ENCODE peak calls at places on chromosomes 4 and X, in ten cellular contexts. V is left ventricle myocardium inferior, C is fibroblast of lung, N is hepatocyte, W is H9, T is stomach, Y is thoracic aorta, B is suprapubic skin, K is GM23338, R is lower lobe of right lung. I is an unnamed sample. For H3K4me1, the result is how much of the 10 kb centered on the place peaks cover.

GRCh38 chrX:53616921-53617320 is 69.6 kb downstream of the HUWE1 start:
- DNase-seq in C (no peak), W (no peak), K (no peak), T (no peak), N (no peak), B (no peak), R (no peak), Y (no peak), V (no peak), I (no peak)

GRCh38 chr4:46123872-46124755 is at the start of gene GABRG1:
- DNase-seq in Y (no peak), N (peak), B (no peak), W (peak), T (no peak), V (no peak), K (peak), C (no peak), R (peak), I (no peak)

GRCh38 chr4:4845027-4845426 is 14.4 kb upstream of the MSX1 start:
- DNase-seq in W (no peak), N (no peak), V (no peak), Y (no peak), T (no peak), K (no peak), R (no peak), C (no peak), B (peak), I (no peak)

GRCh38 chr4:174154455-174154854 is 129.0 kb downstream of the FBXO8 start:
- DNase-seq in B (no peak), N (peak), C (peak), T (no peak), K (no peak), Y (no peak), V (no peak), W (no peak), R (no peak), I (no peak)

GRCh38 chr4:109302366-109303140 is at the start of gene COL25A1:
- DNase-seq in K (peak), N (peak), C (peak), V (peak), B (no peak), R (peak), T (peak), Y (no peak), W (peak), I (peak)

GRCh38 chr4:183182873-183183725 is 84.0 kb downstream of the WWC2 start:
- DNase-seq in W (peak), N (peak), C (peak), B (no peak), R (peak), K (peak), Y (no peak), T (no peak), V (no peak), I (no peak)

GRCh38 chr4:112889619-112890294 is 159.7 kb upstream of the ANK2 start:
- DNase-seq in B (no peak), R (no peak), T (no peak), K (no peak), W (no peak), N (no peak), Y (no peak), V (no peak), C (peak), I (no peak)

GRCh38 chr4:15132739-15133138 is 130.5 kb downstream of the CPEB2 start:
- DNase-seq in C (no peak), N (no peak), K (no peak), Y (no peak), V (no peak), R (no peak), B (no peak), W (no peak), T (no peak), I (no peak)

GRCh38 chr4:30837131-30837539 is 117.0 kb downstream of the PCDH7 start:
- DNase-seq in B (no peak), C (peak), W (no peak), R (no peak), Y (no peak), T (no peak), K (peak), N (peak), V (no peak), I (no peak)

GRCh38 chr4:54439831-54440243 is 210.7 kb downstream of the PDGFRA start:
- DNase-seq in B (no peak), C (peak), W (no peak), V (peak), K (no peak), N (no peak), Y (no peak), R (peak), T (no peak), I (peak)

GRCh38 chrX:136214551-136214950 is 36.6 kb downstream of the MAP7D3 start:
- DNase-seq in Y (no peak), N (peak), T (no peak), R (no peak), K (no peak), C (peak), B (no peak), W (no peak), V (no peak), I (no peak)

GRCh38 chrX:102959471-102959870 is 22.4 kb downstream of the RAB40AL start:
- DNase-seq in V (no peak), B (no peak), Y (no peak), N (no peak), T (no peak), W (no peak), K (no peak), C (peak), R (no peak), I (no peak)

GRCh38 chrX:147803948-147804347 is 107.8 kb upstream of the FMR1 start:
- DNase-seq in C (no peak), W (no peak), R (no peak), B (no peak), Y (no peak), V (no peak), T (no peak), K (peak), N (peak), I (no peak)

GRCh38 chr4:6918345-6918744 is 8.7 kb downstream of the TBC1D14 start:
- DNase-seq in T (no peak), W (no peak), C (no peak), R (no peak), V (no peak), B (no peak), Y (no peak), K (no peak), N (no peak), I (no peak)

GRCh38 chr4:148922497-148922896 is 480.3 kb upstream of the NR3C2 start:
- DNase-seq in C (no peak), T (no peak), V (no peak), K (no peak), Y (no peak), N (no peak), R (no peak), B (no peak), W (no peak), I (peak)

GRCh38 chrX:48956728-48957414 is 536 bp downstream of the OTUD5 start:
- DNase-seq in W (no peak), V (no peak), N (peak), T (peak), B (no peak), R (peak), Y (no peak), C (no peak), K (no peak), I (peak)

GRCh38 chr4:82431026-82431745 is 796 bp downstream of the ENOPH1 start:
- DNase-seq in K (peak), N (peak), C (peak), R (peak), Y (no peak), W (peak), B (no peak), T (peak), V (no peak), I (peak)

GRCh38 chrX:153673398-153674218 is at the start of gene PNCK:
- DNase-seq in C (no peak), B (no peak), Y (no peak), N (no peak), W (no peak), K (peak), V (no peak), T (no peak), R (no peak), I (no peak)

GRCh38 chr4:73019462-73020047 is 50.0 kb downstream of the COX18 start:
- DNase-seq in R (no peak), V (no peak), C (peak), T (no peak), Y (no peak), W (no peak), K (peak), N (peak), B (no peak), I (no peak)

DNA sequence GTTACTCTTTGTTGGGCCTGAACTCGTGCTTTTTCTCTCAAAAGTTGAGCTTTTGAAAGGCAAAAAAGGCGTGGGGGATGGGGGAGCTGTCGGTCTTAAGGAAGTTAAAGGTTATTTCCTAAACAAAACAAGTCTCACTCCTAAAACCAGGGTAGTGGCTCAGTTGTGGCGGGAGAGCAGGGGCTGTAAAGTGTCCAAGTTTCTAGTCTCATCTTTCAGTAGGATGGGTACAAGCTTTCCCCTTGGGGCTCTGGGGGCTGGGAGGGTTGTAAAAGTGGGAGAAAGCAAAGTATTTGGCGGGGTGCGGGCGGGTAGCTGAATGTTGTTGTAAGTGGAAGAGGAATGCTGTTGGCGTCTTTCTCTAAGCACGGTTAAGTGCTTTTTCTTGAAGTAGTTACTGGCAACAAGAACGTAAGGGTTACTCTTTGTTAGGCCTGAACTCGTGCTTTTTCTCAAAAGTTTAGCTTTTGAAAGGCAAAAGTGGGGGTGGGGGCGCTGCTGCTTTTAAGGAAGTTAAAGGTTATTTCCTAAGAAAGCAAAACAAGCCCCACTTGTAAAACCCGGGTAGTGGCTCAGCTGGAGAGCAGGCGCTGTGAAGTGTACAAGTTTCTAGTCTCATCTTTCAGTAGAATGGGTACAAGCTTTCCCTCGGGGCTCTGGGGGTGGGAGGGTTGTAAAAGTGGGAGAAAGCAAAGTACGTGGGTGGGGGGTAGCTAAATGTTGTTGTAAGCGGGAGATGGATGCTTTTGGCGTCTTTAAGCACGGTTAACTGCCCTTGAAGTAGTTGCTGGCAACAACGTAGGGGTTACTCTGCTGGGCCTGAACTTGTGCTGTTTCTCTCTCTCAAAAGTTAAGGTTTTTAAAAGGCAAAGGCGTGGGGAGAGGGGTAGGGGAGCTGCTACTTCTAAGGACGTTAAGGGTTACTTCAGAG is 1.1 kb upstream of the WDR1 start:
- DNase-seq in W (no peak), C (peak), T (no peak), B (no peak), R (no peak), K (peak), N (peak), Y (no peak), V (no peak), I (peak)
- H3K4me1 ChIP-seq in W (under half), C (under half), T (half or more), B (under half), R (under half), K (under half), N (under half), Y (under half), V (under half), I (under half)

GRCh38 chr4:184472540-184473264 is 1.6 kb downstream of the IRF2 start:
- DNase-seq in B (peak), R (peak), K (peak), C (peak), Y (peak), V (peak), T (peak), N (peak), W (peak), I (peak)

GRCh38 chr4:184475096-184475461 is 729 bp upstream of the IRF2 start:
- DNase-seq in C (peak), N (peak), W (peak), V (peak), K (peak), Y (peak), T (peak), B (peak), R (peak), I (peak)

GRCh38 chr4:184474261-184475095 is at the start of gene IRF2:
- DNase-seq in V (peak), R (peak), N (peak), K (peak), W (peak), T (peak), B (peak), Y (peak), C (peak), I (peak)

GRCh38 chr4:184473265-184473514 is 1.2 kb downstream of the IRF2 start:
- DNase-seq in N (no peak), T (no peak), B (no peak), W (no peak), V (no peak), K (no peak), C (no peak), R (no peak), Y (no peak), I (no peak)

DNA sequence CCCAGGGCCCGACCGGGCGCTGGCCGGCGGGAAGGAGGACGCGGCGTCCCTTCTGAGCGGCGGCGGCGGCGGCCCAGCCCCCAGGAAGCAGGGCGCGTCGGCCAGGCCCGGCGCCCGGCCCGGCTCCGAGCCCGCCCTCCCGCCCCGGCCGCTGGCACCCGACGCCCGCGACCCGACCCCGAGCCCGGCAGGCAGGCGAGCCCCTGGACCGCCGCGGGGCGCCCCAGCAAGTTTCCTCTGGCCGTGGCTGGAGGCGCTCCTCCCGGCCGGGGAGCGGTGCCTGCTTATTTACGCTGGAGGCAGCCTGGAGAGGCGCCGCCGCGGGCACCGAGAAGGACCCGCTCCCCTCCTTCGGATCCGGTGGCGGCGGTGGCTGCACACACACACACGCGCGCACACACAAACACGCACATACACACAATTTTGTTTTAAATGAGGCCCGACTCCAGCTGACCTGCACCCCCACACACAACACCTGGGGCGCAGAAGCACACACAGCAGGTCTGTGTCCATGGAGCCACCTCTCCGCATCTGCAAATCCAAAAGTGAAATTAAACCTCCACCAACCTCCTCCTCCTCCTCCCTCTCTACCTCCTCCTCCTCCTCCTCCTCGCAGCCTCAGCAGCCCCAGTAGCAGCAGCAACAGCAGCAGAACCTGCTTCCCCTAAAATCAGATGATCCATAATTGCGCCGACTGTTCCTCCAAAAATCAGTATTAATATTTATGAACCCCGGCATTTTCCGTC is 662 bp downstream of the IRF2 start:
- DNase-seq in N (peak), C (peak), K (peak), B (no peak), R (peak), W (no peak), Y (no peak), V (peak), T (peak), I (peak)
- H3K4me1 ChIP-seq in N (under half), C (under half), K (under half), B (under half), R (half or more), W (under half), Y (under half), V (half or more), T (half or more), I (under half)

GRCh38 chr4:98614081-98614480 is 44.3 kb downstream of the TSPAN5 start:
- DNase-seq in K (no peak), R (no peak), B (no peak), N (no peak), Y (no peak), T (no peak), V (no peak), C (no peak), W (no peak), I (no peak)
- H3K4me1 ChIP-seq in K (half or more), R (under half), B (under half), N (under half), Y (under half), T (under half), V (under half), C (under half), W (under half), I (under half)

DNA sequence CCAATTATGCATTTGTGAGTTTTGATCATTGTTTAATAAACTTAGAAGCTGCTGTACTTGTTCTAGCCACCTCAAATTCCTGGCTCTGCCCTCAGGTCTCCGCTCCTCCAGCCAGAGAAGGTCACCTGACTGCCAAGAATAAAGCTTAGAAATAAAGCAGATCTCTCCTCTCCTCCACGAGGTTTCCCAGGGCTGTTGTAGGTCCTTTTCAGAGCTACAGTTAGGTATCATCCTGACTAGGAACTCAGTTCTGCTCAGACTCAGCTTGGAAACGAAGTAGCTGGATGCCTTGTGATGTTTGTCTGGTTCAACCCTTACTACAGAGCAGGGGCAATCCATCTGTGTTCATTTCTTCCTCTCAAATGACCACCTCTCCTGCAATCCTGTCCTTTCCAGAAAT is 79.1 kb upstream of the RAPGEF2 start:
- DNase-seq in K (no peak), B (no peak), Y (no peak), C (no peak), W (no peak), N (no peak), T (no peak), V (no peak), R (no peak), I (no peak)
- H3K4me1 ChIP-seq in K (under half), B (under half), Y (under half), C (under half), W (under half), N (under half), T (under half), V (under half), R (under half), I (under half)

DNA sequence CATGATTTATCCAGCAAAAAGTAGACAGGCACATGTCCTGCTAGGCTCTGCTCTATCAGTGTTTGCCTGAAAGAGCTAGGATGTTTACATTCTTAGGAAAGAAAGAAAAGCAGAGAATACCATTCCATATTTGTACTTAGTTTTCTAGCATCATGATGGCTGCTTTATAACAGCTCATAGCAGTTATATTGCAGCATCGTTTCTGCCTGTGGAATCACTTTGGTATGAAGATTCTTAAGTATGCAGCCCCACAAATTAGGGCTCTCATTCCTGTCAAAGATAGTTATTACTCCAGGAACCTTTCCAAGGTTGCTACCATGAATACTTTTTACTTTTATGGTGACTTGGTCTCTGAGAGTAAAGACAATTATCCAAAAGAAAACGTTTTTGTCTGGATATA is 119.0 kb upstream of the MYOZ2 start:
- DNase-seq in Y (no peak), B (no peak), N (peak), K (no peak), R (no peak), T (no peak), V (no peak), W (no peak), C (peak), I (no peak)
- H3K4me1 ChIP-seq in Y (half or more), B (under half), N (under half), K (under half), R (under half), T (under half), V (half or more), W (under half), C (under half), I (under half)

DNA sequence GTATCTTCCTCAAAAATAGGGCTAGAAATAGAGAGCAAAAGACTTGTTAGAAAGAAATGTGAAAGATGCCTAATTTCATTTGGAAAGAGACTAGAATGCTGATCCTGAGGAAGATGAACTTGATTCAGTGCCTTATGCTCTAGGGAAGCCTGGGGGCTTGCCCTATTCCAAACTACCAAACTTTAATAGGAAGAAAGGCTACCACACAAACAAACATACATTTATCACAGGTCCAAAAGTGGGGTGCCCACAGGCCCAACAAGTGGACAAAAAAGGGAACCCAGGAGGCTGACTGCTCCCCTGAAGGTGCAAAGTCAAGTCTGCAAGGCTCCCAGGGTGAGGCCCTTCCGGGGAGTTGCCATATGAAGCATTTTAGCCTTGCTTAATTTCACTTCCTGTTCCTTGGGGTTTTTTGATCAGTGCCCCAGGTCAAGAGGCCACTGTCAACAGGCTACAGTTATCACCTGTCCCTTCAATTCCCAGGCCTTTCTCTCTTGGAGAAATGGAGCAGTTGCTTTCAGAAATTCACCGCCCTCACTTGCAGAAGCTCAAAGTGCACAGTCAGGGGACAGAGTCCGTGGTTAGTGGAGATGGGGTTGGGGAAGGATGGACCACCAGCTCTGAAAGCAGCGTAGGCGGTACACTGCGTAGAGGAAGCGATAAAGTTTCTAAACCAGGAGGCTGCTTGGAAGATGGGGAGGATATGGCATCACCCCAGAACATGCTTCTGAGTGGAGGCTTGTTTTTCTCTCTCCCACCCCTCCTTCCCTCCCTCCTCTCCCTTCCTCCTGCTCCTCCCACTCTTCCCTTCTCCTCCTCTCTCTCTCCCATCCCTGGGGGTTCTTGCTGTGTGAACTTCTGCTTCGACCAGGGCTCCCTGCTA is 36.4 kb downstream of the TMEM154 start:
- DNase-seq in R (peak), N (no peak), K (no peak), T (no peak), Y (no peak), C (no peak), V (peak), B (no peak), W (no peak), I (peak)
- H3K4me1 ChIP-seq in R (under half), N (under half), K (under half), T (under half), Y (under half), C (under half), V (under half), B (under half), W (under half), I (under half)

I was measured in colonic mucosa.